ENCODE peak calls at places on chromosomes 5 and 9, in ten cellular contexts. One of them, this sample, is unnamed.

GRCh38 chr9:96875460-96876142 is 21.3 kb upstream of the ZNF782 start:
- DNase-seq in endothelial cell of umbilical vein: peak; percentile 87
- DNase-seq in HFFc6: no peak
- DNase-seq in stimulated activated CD4-positive, alpha-beta T cell treated with anti-CD3 and anti-CD28 coated beads, Interleukin-15, amount 100 ng/mL, for 24 hours: peak; percentile 70
- DNase-seq in left ventricle myocardium inferior: peak; percentile 25
- DNase-seq in osteocyte: peak; percentile 89
- DNase-seq in memory B cell: no peak
- DNase-seq in fibroblast of lung: peak; percentile 83
- DNase-seq in NAMALWA: peak; percentile 85
- DNase-seq in left kidney: peak; percentile 97
- DNase-seq in this sample: peak; percentile 67

GRCh38 chr9:114031948-114032688 is 46.0 kb downstream of the AMBP start:
- DNase-seq in endothelial cell of umbilical vein: no peak
- DNase-seq in HFFc6: no peak
- DNase-seq in stimulated activated CD4-positive, alpha-beta T cell treated with anti-CD3 and anti-CD28 coated beads, Interleukin-15, amount 100 ng/mL, for 24 hours: no peak
- DNase-seq in left ventricle myocardium inferior: no peak
- DNase-seq in osteocyte: peak; percentile 69
- DNase-seq in memory B cell: no peak
- DNase-seq in fibroblast of lung: no peak
- DNase-seq in NAMALWA: no peak
- DNase-seq in left kidney: no peak
- DNase-seq in this sample: no peak

GRCh38 chr9:122097679-122098315 is 4.7 kb upstream of the TTLL11 start:
- DNase-seq in endothelial cell of umbilical vein: no peak
- DNase-seq in HFFc6: no peak
- DNase-seq in stimulated activated CD4-positive, alpha-beta T cell treated with anti-CD3 and anti-CD28 coated beads, Interleukin-15, amount 100 ng/mL, for 24 hours: no peak
- DNase-seq in left ventricle myocardium inferior: no peak
- DNase-seq in osteocyte: no peak
- DNase-seq in memory B cell: no peak
- DNase-seq in fibroblast of lung: peak; percentile 60
- DNase-seq in NAMALWA: no peak
- DNase-seq in left kidney: no peak
- DNase-seq in this sample: no peak

GRCh38 chr9:98521141-98521540 is 187.6 kb downstream of the GABBR2 start:
- DNase-seq in endothelial cell of umbilical vein: peak; percentile 71
- DNase-seq in HFFc6: peak; percentile 78
- DNase-seq in stimulated activated CD4-positive, alpha-beta T cell treated with anti-CD3 and anti-CD28 coated beads, Interleukin-15, amount 100 ng/mL, for 24 hours: no peak
- DNase-seq in left ventricle myocardium inferior: no peak
- DNase-seq in osteocyte: no peak
- DNase-seq in memory B cell: no peak
- DNase-seq in fibroblast of lung: peak; percentile 62
- DNase-seq in NAMALWA: no peak
- DNase-seq in left kidney: no peak
- DNase-seq in this sample: no peak

GRCh38 chr5:22892441-22892840 is 39.3 kb upstream of the CDH12 start:
- DNase-seq in endothelial cell of umbilical vein: no peak
- DNase-seq in HFFc6: no peak
- DNase-seq in stimulated activated CD4-positive, alpha-beta T cell treated with anti-CD3 and anti-CD28 coated beads, Interleukin-15, amount 100 ng/mL, for 24 hours: no peak
- DNase-seq in left ventricle myocardium inferior: no peak
- DNase-seq in osteocyte: no peak
- DNase-seq in memory B cell: no peak
- DNase-seq in fibroblast of lung: peak; percentile 67
- DNase-seq in NAMALWA: no peak
- DNase-seq in left kidney: no peak
- DNase-seq in this sample: no peak

GRCh38 chr9:112894699-112895098 is 4.0 kb upstream of the SLC46A2 start:
- DNase-seq in endothelial cell of umbilical vein: no peak
- DNase-seq in HFFc6: no peak
- DNase-seq in stimulated activated CD4-positive, alpha-beta T cell treated with anti-CD3 and anti-CD28 coated beads, Interleukin-15, amount 100 ng/mL, for 24 hours: no peak
- DNase-seq in left ventricle myocardium inferior: no peak
- DNase-seq in osteocyte: no peak
- DNase-seq in memory B cell: no peak
- DNase-seq in fibroblast of lung: no peak
- DNase-seq in NAMALWA: no peak
- DNase-seq in left kidney: no peak
- DNase-seq in this sample: no peak

GRCh38 chr5:100838048-100838473 is 65.0 kb downstream of the ST8SIA4 start:
- DNase-seq in endothelial cell of umbilical vein: peak; percentile 80
- DNase-seq in HFFc6: no peak
- DNase-seq in stimulated activated CD4-positive, alpha-beta T cell treated with anti-CD3 and anti-CD28 coated beads, Interleukin-15, amount 100 ng/mL, for 24 hours: no peak
- DNase-seq in left ventricle myocardium inferior: no peak
- DNase-seq in osteocyte: no peak
- DNase-seq in memory B cell: no peak
- DNase-seq in fibroblast of lung: no peak
- DNase-seq in NAMALWA: no peak
- DNase-seq in left kidney: no peak
- DNase-seq in this sample: no peak

GRCh38 chr9:126248680-126249079 is 77.9 kb upstream of the MVB12B start:
- DNase-seq in endothelial cell of umbilical vein: no peak
- DNase-seq in HFFc6: peak; percentile 88
- DNase-seq in stimulated activated CD4-positive, alpha-beta T cell treated with anti-CD3 and anti-CD28 coated beads, Interleukin-15, amount 100 ng/mL, for 24 hours: no peak
- DNase-seq in left ventricle myocardium inferior: no peak
- DNase-seq in osteocyte: no peak
- DNase-seq in memory B cell: no peak
- DNase-seq in fibroblast of lung: peak; percentile 79
- DNase-seq in NAMALWA: no peak
- DNase-seq in left kidney: no peak
- DNase-seq in this sample: peak; percentile 9

GRCh38 chr5:164052536-164053090 is 547.2 kb downstream of the MAT2B start:
- DNase-seq in endothelial cell of umbilical vein: peak; percentile 2
- DNase-seq in HFFc6: no peak
- DNase-seq in stimulated activated CD4-positive, alpha-beta T cell treated with anti-CD3 and anti-CD28 coated beads, Interleukin-15, amount 100 ng/mL, for 24 hours: no peak
- DNase-seq in left ventricle myocardium inferior: no peak
- DNase-seq in osteocyte: no peak
- DNase-seq in memory B cell: no peak
- DNase-seq in fibroblast of lung: peak; percentile 75
- DNase-seq in NAMALWA: no peak
- DNase-seq in left kidney: no peak
- DNase-seq in this sample: no peak